ENCODE peak calls at places on chromosomes 6 and 20, in five cellular contexts. L is ascending aorta, R is KBM-7, G is psoas muscle, I is SK-N-DZ. W is an unnamed sample.

GRCh38 chr20:64106981-64107735 is at the start of gene NPBWR2:
- DNase-seq in G (peak), R (no peak), L (peak), I (peak), W (peak)

GRCh38 chr6:46676604-46677313 is 10.9 kb upstream of the TDRD6 start:
- DNase-seq in I (no peak), L (no peak), G (no peak), R (no peak), W (no peak)

GRCh38 chr20:1375515-1375914 is 17.3 kb downstream of the FKBP1A start:
- DNase-seq in L (no peak), R (peak), I (no peak), G (no peak), W (no peak)

GRCh38 chr6:159117031-159117430 is 52.2 kb upstream of the FNDC1 start:
- DNase-seq in I (no peak), L (no peak), R (no peak), G (peak), W (no peak)

GRCh38 chr6:89599727-89600126 is 38.8 kb downstream of the LYRM2 start:
- DNase-seq in R (no peak), L (no peak), I (no peak), G (no peak), W (peak)

GRCh38 chr6:162922816-162923215 is 195.0 kb downstream of the PACRG start:
- DNase-seq in L (no peak), R (no peak), G (no peak), I (no peak), W (no peak)

GRCh38 chr6:140566706-140567330 is 1192.4 kb upstream of the CITED2 start:
- DNase-seq in I (no peak), R (peak), G (no peak), L (no peak), W (no peak)

GRCh38 chr6:163249651-163250101 is 164.8 kb upstream of the QKI start:
- DNase-seq in G (no peak), L (no peak), R (peak), I (no peak), W (no peak)

GRCh38 chr6:19333936-19334335 is 503.2 kb upstream of the ID4 start:
- DNase-seq in L (no peak), R (no peak), I (no peak), G (no peak), W (no peak)

GRCh38 chr20:54398814-54399213 is 76.6 kb upstream of the DOK5 start:
- DNase-seq in L (no peak), I (no peak), R (no peak), G (no peak), W (no peak)

GRCh38 chr6:98834060-98835031 is at the start of gene POU3F2:
- DNase-seq in I (peak), G (no peak), L (peak), R (peak), W (peak)

GRCh38 chr6:140988780-140989179 is 1143.9 kb upstream of the GJE1 start:
- DNase-seq in I (no peak), L (no peak), R (no peak), G (no peak), W (no peak)

GRCh38 chr20:36975085-36975829 is 23.7 kb upstream of the SAMHD1 start:
- DNase-seq in G (no peak), R (no peak), I (no peak), L (no peak), W (no peak)

GRCh38 chr6:1190361-1190760 is 121.5 kb upstream of the FOXQ1 start:
- DNase-seq in G (no peak), R (no peak), L (no peak), I (no peak), W (no peak)

GRCh38 chr6:24844903-24845302 is 46.2 kb upstream of the ARMH2 start:
- DNase-seq in I (no peak), R (no peak), L (no peak), G (no peak), W (no peak)

W was measured in Right ventricle myocardium superior.